ENCODE peak calls at places on chromosomes 7 and 10, in eight cellular contexts. One of them, this sample, is unnamed.

GRCh38 chr10:3446233-3446632 is 273.7 kb upstream of the PITRM1 start:
- DNase-seq in fibroblast of lung: no peak
- DNase-seq in mammary epithelial cell: no peak
- DNase-seq in SK-N-SH: no peak
- DNase-seq in Karpas-422: no peak
- DNase-seq in MM.1S: no peak
- DNase-seq in OCI-LY7: no peak
- DNase-seq in GM23248: no peak
- DNase-seq in this sample: no peak

GRCh38 chr7:106840342-106840741 is 24.7 kb upstream of the PIK3CG start:
- DNase-seq in fibroblast of lung: peak; percentile 60
- DNase-seq in mammary epithelial cell: peak; percentile 51
- DNase-seq in SK-N-SH: no peak
- DNase-seq in Karpas-422: peak; percentile 91
- DNase-seq in MM.1S: no peak
- DNase-seq in OCI-LY7: no peak
- DNase-seq in GM23248: peak; percentile 94
- DNase-seq in this sample: no peak

GRCh38 chr10:36254191-36254590 is 612.1 kb upstream of the FZD8 start:
- DNase-seq in fibroblast of lung: peak; percentile 25
- DNase-seq in mammary epithelial cell: peak; percentile 45
- DNase-seq in SK-N-SH: no peak
- DNase-seq in Karpas-422: no peak
- DNase-seq in MM.1S: no peak
- DNase-seq in OCI-LY7: no peak
- DNase-seq in GM23248: peak; percentile 31
- DNase-seq in this sample: peak; percentile 64

GRCh38 chr7:92685146-92686042 is 95.2 kb upstream of the FAM133B start:
- DNase-seq in fibroblast of lung: no peak
- DNase-seq in mammary epithelial cell: no peak
- DNase-seq in SK-N-SH: no peak
- DNase-seq in Karpas-422: no peak
- DNase-seq in MM.1S: no peak
- DNase-seq in OCI-LY7: no peak
- DNase-seq in GM23248: no peak
- DNase-seq in this sample: no peak

GRCh38 chr7:121003986-121004685 is 15.6 kb downstream of the CPED1 start:
- DNase-seq in fibroblast of lung: no peak
- DNase-seq in mammary epithelial cell: no peak
- DNase-seq in SK-N-SH: no peak
- DNase-seq in Karpas-422: no peak
- DNase-seq in MM.1S: no peak
- DNase-seq in OCI-LY7: no peak
- DNase-seq in GM23248: no peak
- DNase-seq in this sample: no peak

GRCh38 chr7:14698239-14698638 is 204.3 kb downstream of the DGKB start:
- DNase-seq in fibroblast of lung: peak; percentile 27
- DNase-seq in mammary epithelial cell: no peak
- DNase-seq in SK-N-SH: no peak
- DNase-seq in Karpas-422: peak; percentile 57
- DNase-seq in MM.1S: no peak
- DNase-seq in OCI-LY7: no peak
- DNase-seq in GM23248: peak; percentile 21
- DNase-seq in this sample: peak; percentile 29

GRCh38 chr7:50791921-50792341 is 9.2 kb upstream of the GRB10 start:
- DNase-seq in fibroblast of lung: peak; percentile 74
- DNase-seq in mammary epithelial cell: no peak
- DNase-seq in SK-N-SH: no peak
- DNase-seq in Karpas-422: no peak
- DNase-seq in MM.1S: no peak
- DNase-seq in OCI-LY7: no peak
- DNase-seq in GM23248: peak; percentile 70
- DNase-seq in this sample: peak; percentile 66

GRCh38 chr7:134527979-134528371 is 608 bp downstream of the AKR1B10 start:
- DNase-seq in fibroblast of lung: peak; percentile 81
- DNase-seq in mammary epithelial cell: peak; percentile 20
- DNase-seq in SK-N-SH: no peak
- DNase-seq in Karpas-422: no peak
- DNase-seq in MM.1S: no peak
- DNase-seq in OCI-LY7: no peak
- DNase-seq in GM23248: peak; percentile 82
- DNase-seq in this sample: no peak

GRCh38 chr7:11252011-11252607 is 278.4 kb downstream of the PHF14 start:
- DNase-seq in fibroblast of lung: no peak
- DNase-seq in mammary epithelial cell: no peak
- DNase-seq in SK-N-SH: no peak
- DNase-seq in Karpas-422: peak; percentile 72
- DNase-seq in MM.1S: no peak
- DNase-seq in OCI-LY7: no peak
- DNase-seq in GM23248: no peak
- DNase-seq in this sample: no peak

GRCh38 chr10:63578501-63578900 is 57.3 kb downstream of the REEP3 start:
- DNase-seq in fibroblast of lung: no peak
- DNase-seq in mammary epithelial cell: no peak
- DNase-seq in SK-N-SH: no peak
- DNase-seq in Karpas-422: no peak
- DNase-seq in MM.1S: no peak
- DNase-seq in OCI-LY7: no peak
- DNase-seq in GM23248: no peak
- DNase-seq in this sample: no peak

GRCh38 chr10:77889277-77889903 is 37.2 kb downstream of the DLG5 start:
- DNase-seq in fibroblast of lung: no peak
- DNase-seq in mammary epithelial cell: peak; percentile 72
- DNase-seq in SK-N-SH: no peak
- DNase-seq in Karpas-422: no peak
- DNase-seq in MM.1S: no peak
- DNase-seq in OCI-LY7: no peak
- DNase-seq in GM23248: no peak
- DNase-seq in this sample: no peak

GRCh38 chr7:148299335-148299734 is 291.2 kb upstream of the C7orf33 start:
- DNase-seq in fibroblast of lung: no peak
- DNase-seq in mammary epithelial cell: no peak
- DNase-seq in SK-N-SH: no peak
- DNase-seq in Karpas-422: no peak
- DNase-seq in MM.1S: no peak
- DNase-seq in OCI-LY7: no peak
- DNase-seq in GM23248: no peak
- DNase-seq in this sample: no peak

GRCh38 chr10:24483701-24484100 is 240.0 kb downstream of the ARHGAP21 start:
- DNase-seq in fibroblast of lung: peak; percentile 56
- DNase-seq in mammary epithelial cell: peak; percentile 99
- DNase-seq in SK-N-SH: no peak
- DNase-seq in Karpas-422: no peak
- DNase-seq in MM.1S: peak; percentile 69
- DNase-seq in OCI-LY7: no peak
- DNase-seq in GM23248: peak; percentile 88
- DNase-seq in this sample: no peak

GRCh38 chr7:148894596-148894995 is 10.5 kb upstream of the EZH2 start:
- DNase-seq in fibroblast of lung: no peak
- DNase-seq in mammary epithelial cell: no peak
- DNase-seq in SK-N-SH: no peak
- DNase-seq in Karpas-422: no peak
- DNase-seq in MM.1S: no peak
- DNase-seq in OCI-LY7: no peak
- DNase-seq in GM23248: peak; percentile 44
- DNase-seq in this sample: no peak

GRCh38 chr10:2358586-2358985 is 621.3 kb upstream of the ADARB2 start:
- DNase-seq in fibroblast of lung: no peak
- DNase-seq in mammary epithelial cell: no peak
- DNase-seq in SK-N-SH: no peak
- DNase-seq in Karpas-422: no peak
- DNase-seq in MM.1S: no peak
- DNase-seq in OCI-LY7: no peak
- DNase-seq in GM23248: no peak
- DNase-seq in this sample: no peak

GRCh38 chr7:47215049-47215448 is 366.9 kb downstream of the TNS3 start:
- DNase-seq in fibroblast of lung: no peak
- DNase-seq in mammary epithelial cell: no peak
- DNase-seq in SK-N-SH: no peak
- DNase-seq in Karpas-422: no peak
- DNase-seq in MM.1S: no peak
- DNase-seq in OCI-LY7: no peak
- DNase-seq in GM23248: no peak
- DNase-seq in this sample: no peak

GRCh38 chr10:12390733-12391132 is 41.4 kb downstream of the CAMK1D start:
- DNase-seq in fibroblast of lung: no peak
- DNase-seq in mammary epithelial cell: no peak
- DNase-seq in SK-N-SH: no peak
- DNase-seq in Karpas-422: no peak
- DNase-seq in MM.1S: no peak
- DNase-seq in OCI-LY7: no peak
- DNase-seq in GM23248: no peak
- DNase-seq in this sample: no peak

GRCh38 chr7:77416621-77417371 is 647 bp upstream of the GSAP start:
- DNase-seq in fibroblast of lung: peak; percentile 13
- DNase-seq in mammary epithelial cell: no peak
- DNase-seq in SK-N-SH: peak; percentile 23
- DNase-seq in Karpas-422: no peak
- DNase-seq in MM.1S: peak; percentile 61
- DNase-seq in OCI-LY7: no peak
- DNase-seq in GM23248: no peak
- DNase-seq in this sample: peak; percentile 30

GRCh38 chr10:13382759-13383753 is 35.0 kb upstream of the SEPHS1 start:
- DNase-seq in fibroblast of lung: no peak
- DNase-seq in mammary epithelial cell: peak; percentile 35
- DNase-seq in SK-N-SH: no peak
- DNase-seq in Karpas-422: no peak
- DNase-seq in MM.1S: no peak
- DNase-seq in OCI-LY7: no peak
- DNase-seq in GM23248: peak; percentile 17
- DNase-seq in this sample: peak; percentile 25

GRCh38 chr7:12642539-12642938 is 44.9 kb upstream of the ARL4A start:
- DNase-seq in fibroblast of lung: no peak
- DNase-seq in mammary epithelial cell: no peak
- DNase-seq in SK-N-SH: no peak
- DNase-seq in Karpas-422: no peak
- DNase-seq in MM.1S: no peak
- DNase-seq in OCI-LY7: no peak
- DNase-seq in GM23248: no peak
- DNase-seq in this sample: no peak

GRCh38 chr10:16853809-16854208 is 36.6 kb upstream of the RSU1 start:
- DNase-seq in fibroblast of lung: no peak
- DNase-seq in mammary epithelial cell: no peak
- DNase-seq in SK-N-SH: no peak
- DNase-seq in Karpas-422: no peak
- DNase-seq in MM.1S: no peak
- DNase-seq in OCI-LY7: no peak
- DNase-seq in GM23248: no peak
- DNase-seq in this sample: no peak

GRCh38 chr7:139300390-139300789 is 40.7 kb upstream of the FMC1 start:
- DNase-seq in fibroblast of lung: peak; percentile 8
- DNase-seq in mammary epithelial cell: no peak
- DNase-seq in SK-N-SH: no peak
- DNase-seq in Karpas-422: no peak
- DNase-seq in MM.1S: no peak
- DNase-seq in OCI-LY7: no peak
- DNase-seq in GM23248: no peak
- DNase-seq in this sample: peak; percentile 30

GRCh38 chr10:57579926-57580325 is 687.8 kb downstream of the IPMK start:
- DNase-seq in fibroblast of lung: peak; percentile 3
- DNase-seq in mammary epithelial cell: peak; percentile 27
- DNase-seq in SK-N-SH: peak; percentile 10
- DNase-seq in Karpas-422: peak; percentile 57
- DNase-seq in MM.1S: peak; percentile 48
- DNase-seq in OCI-LY7: peak; percentile 8
- DNase-seq in GM23248: peak; percentile 37
- DNase-seq in this sample: no peak

GRCh38 chr10:132264966-132265877 is 42.5 kb downstream of the STK32C start:
- DNase-seq in fibroblast of lung: peak; percentile 24
- DNase-seq in mammary epithelial cell: no peak
- DNase-seq in SK-N-SH: peak; percentile 87
- DNase-seq in Karpas-422: no peak
- DNase-seq in MM.1S: no peak
- DNase-seq in OCI-LY7: no peak
- DNase-seq in GM23248: peak; percentile 66
- DNase-seq in this sample: no peak

GRCh38 chr10:51867956-51868355 is 168.6 kb upstream of the CSTF2T start:
- DNase-seq in fibroblast of lung: peak; percentile 97
- DNase-seq in mammary epithelial cell: peak; percentile 86
- DNase-seq in SK-N-SH: no peak
- DNase-seq in Karpas-422: no peak
- DNase-seq in MM.1S: no peak
- DNase-seq in OCI-LY7: no peak
- DNase-seq in GM23248: peak; percentile 94
- DNase-seq in this sample: no peak

DNA sequence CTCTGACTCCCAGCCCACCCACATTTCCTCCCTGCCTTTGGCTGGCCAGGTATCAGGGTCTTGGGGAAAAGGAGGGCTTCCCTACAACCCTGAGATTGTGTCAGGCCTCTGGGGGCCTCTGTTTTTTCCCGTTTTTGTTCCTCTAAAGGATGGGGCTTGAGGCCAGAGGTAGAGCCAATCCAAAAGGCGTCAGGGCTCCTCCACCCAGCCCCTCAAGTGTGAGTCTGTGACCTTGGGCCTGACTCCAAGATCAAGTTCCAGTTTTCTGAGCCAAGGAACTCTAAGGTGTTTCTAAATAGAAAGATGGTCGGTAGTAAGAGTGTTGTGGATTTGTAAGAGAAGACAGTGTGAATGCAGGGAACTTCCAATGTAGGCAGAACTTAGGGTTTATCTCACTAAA is 6.6 kb downstream of the EEPD1 start:
- DNase-seq in fibroblast of lung: no peak
- DNase-seq in mammary epithelial cell: no peak
- DNase-seq in SK-N-SH: no peak
- DNase-seq in Karpas-422: no peak
- DNase-seq in MM.1S: no peak
- DNase-seq in OCI-LY7: no peak
- DNase-seq in GM23248: no peak
- DNase-seq in this sample: no peak
- H3K79me2 ChIP-seq in fibroblast of lung: no peaks in the 10 kb centered on the region
- H3K79me2 ChIP-seq in mammary epithelial cell: no peaks in the 10 kb centered on the region
- H3K79me2 ChIP-seq in SK-N-SH: no peaks in the 10 kb centered on the region
- H3K79me2 ChIP-seq in Karpas-422: peaks cover 100% of the 10 kb centered on the region
- H3K79me2 ChIP-seq in MM.1S: no peaks in the 10 kb centered on the region
- H3K79me2 ChIP-seq in OCI-LY7: no peaks in the 10 kb centered on the region
- H3K79me2 ChIP-seq in GM23248: no peaks in the 10 kb centered on the region
- H3K79me2 ChIP-seq in this sample: no peaks in the 10 kb centered on the region

GRCh38 chr7:152419473-152420429 is 16.1 kb downstream of the KMT2C start:
- DNase-seq in fibroblast of lung: no peak
- DNase-seq in mammary epithelial cell: no peak
- DNase-seq in SK-N-SH: no peak
- DNase-seq in Karpas-422: no peak
- DNase-seq in MM.1S: no peak
- DNase-seq in OCI-LY7: no peak
- DNase-seq in GM23248: no peak
- DNase-seq in this sample: no peak
- H3K79me2 ChIP-seq in fibroblast of lung: peaks cover 79% of the 10 kb centered on the region
- H3K79me2 ChIP-seq in mammary epithelial cell: peaks cover 94% of the 10 kb centered on the region
- H3K79me2 ChIP-seq in SK-N-SH: peaks cover 98% of the 10 kb centered on the region
- H3K79me2 ChIP-seq in Karpas-422: peaks cover 99% of the 10 kb centered on the region
- H3K79me2 ChIP-seq in MM.1S: peaks cover 100% of the 10 kb centered on the region
- H3K79me2 ChIP-seq in OCI-LY7: peaks cover 97% of the 10 kb centered on the region
- H3K79me2 ChIP-seq in GM23248: peaks cover 100% of the 10 kb centered on the region
- H3K79me2 ChIP-seq in this sample: peaks cover 92% of the 10 kb centered on the region

GRCh38 chr7:98286701-98287485 is 5.4 kb downstream of the BRI3 start:
- DNase-seq in fibroblast of lung: no peak
- DNase-seq in mammary epithelial cell: no peak
- DNase-seq in SK-N-SH: peak; percentile 34
- DNase-seq in Karpas-422: no peak
- DNase-seq in MM.1S: no peak
- DNase-seq in OCI-LY7: no peak
- DNase-seq in GM23248: peak; percentile 51
- DNase-seq in this sample: no peak
- H3K79me2 ChIP-seq in fibroblast of lung: peaks cover 93% of the 10 kb centered on the region
- H3K79me2 ChIP-seq in mammary epithelial cell: peaks cover 93% of the 10 kb centered on the region
- H3K79me2 ChIP-seq in SK-N-SH: peaks cover 100% of the 10 kb centered on the region
- H3K79me2 ChIP-seq in Karpas-422: no peaks in the 10 kb centered on the region
- H3K79me2 ChIP-seq in MM.1S: peaks cover 82% of the 10 kb centered on the region
- H3K79me2 ChIP-seq in OCI-LY7: no peaks in the 10 kb centered on the region
- H3K79me2 ChIP-seq in GM23248: peaks cover 99% of the 10 kb centered on the region
- H3K79me2 ChIP-seq in this sample: peaks cover 91% of the 10 kb centered on the region

GRCh38 chr7:103077318-103077717 is 2.4 kb downstream of the ARMC10 start:
- DNase-seq in fibroblast of lung: no peak
- DNase-seq in mammary epithelial cell: no peak
- DNase-seq in SK-N-SH: no peak
- DNase-seq in Karpas-422: no peak
- DNase-seq in MM.1S: no peak
- DNase-seq in OCI-LY7: no peak
- DNase-seq in GM23248: no peak
- DNase-seq in this sample: no peak
- H3K79me2 ChIP-seq in fibroblast of lung: peaks cover 22% of the 10 kb centered on the region
- H3K79me2 ChIP-seq in mammary epithelial cell: peaks cover 62% of the 10 kb centered on the region
- H3K79me2 ChIP-seq in SK-N-SH: peaks cover 71% of the 10 kb centered on the region
- H3K79me2 ChIP-seq in Karpas-422: peaks cover 67% of the 10 kb centered on the region
- H3K79me2 ChIP-seq in MM.1S: peaks cover 24% of the 10 kb centered on the region
- H3K79me2 ChIP-seq in OCI-LY7: peaks cover 25% of the 10 kb centered on the region
- H3K79me2 ChIP-seq in GM23248: peaks cover 61% of the 10 kb centered on the region
- H3K79me2 ChIP-seq in this sample: peaks cover 39% of the 10 kb centered on the region